ENCODE peak calls at places on chromosomes 13 and 19, in nine cellular contexts. I is activated CD8-positive, alpha-beta memory T cell treated with anti-CD3 and anti-CD28 coated beads for 48 hours; K is hypothalamus; F is type B pancreatic cell; A is kidney; R is A549; Z is SW 1271; H is coronary artery; E is fibroblast of lung. L is an unnamed sample.
A peak's percentile ranks its signal among the peaks of the same experiment; 100 is the strongest.

GRCh38 chr13:105914637-105915036 is 620.8 kb downstream of the EFNB2 start:
- DNase-seq in A (no peak), Z (no peak), K (no peak), I (no peak), F (no peak), E (peak; percentile 84), H (no peak), R (no peak), L (no peak)

GRCh38 chr19:44374789-44375188 is 18.3 kb upstream of the ZNF112 start:
- DNase-seq in E (no peak), I (no peak), F (no peak), R (no peak), Z (no peak), K (no peak), H (no peak), A (no peak), L (no peak)

GRCh38 chr13:94419304-94419943 is 60.1 kb downstream of the DCT start:
- DNase-seq in K (no peak), I (no peak), Z (no peak), R (no peak), A (no peak), E (peak; percentile 75), F (no peak), H (no peak), L (peak; percentile 12)

GRCh38 chr19:48543121-48543710 is 8.8 kb upstream of the SULT2B1 start:
- DNase-seq in I (no peak), H (no peak), E (peak; percentile 59), A (peak; percentile 84), R (peak; percentile 69), F (no peak), Z (peak; percentile 42), K (no peak), L (peak; percentile 76)

GRCh38 chr13:75352641-75353327 is 129.2 kb downstream of the TBC1D4 start:
- DNase-seq in A (no peak), Z (no peak), R (no peak), F (no peak), H (no peak), E (peak; percentile 68), K (no peak), I (no peak), L (no peak)

GRCh38 chr13:32997399-32997798 is 18.8 kb upstream of the KL start:
- DNase-seq in A (no peak), I (no peak), R (no peak), F (no peak), K (no peak), H (no peak), E (no peak), Z (no peak), L (no peak)

GRCh38 chr13:99357149-99357596 is 50.0 kb upstream of the GPR183 start:
- DNase-seq in K (no peak), R (no peak), A (no peak), Z (no peak), H (no peak), F (no peak), I (no peak), E (peak; percentile 89), L (no peak)

GRCh38 chr19:40356681-40357595 is 8.4 kb downstream of the PLD3 start:
- DNase-seq in E (no peak), F (no peak), A (no peak), K (no peak), H (no peak), I (no peak), Z (no peak), R (no peak), L (no peak)

GRCh38 chr19:56839665-56840451 is 668 bp downstream of the PEG3 start:
- DNase-seq in Z (no peak), A (peak; percentile 98), H (peak; percentile 98), I (no peak), E (peak; percentile 18), F (no peak), K (peak; percentile 96), R (no peak), L (no peak)

GRCh38 chr13:114110091-114110829 is 22.2 kb downstream of the RASA3 start:
- DNase-seq in A (peak; percentile 81), H (no peak), E (no peak), I (no peak), R (no peak), F (no peak), K (no peak), Z (no peak), L (peak; percentile 93)

GRCh38 chr13:95603887-95604533 is 40.5 kb downstream of the DZIP1 start:
- DNase-seq in A (peak; percentile 94), H (no peak), Z (no peak), K (no peak), I (no peak), R (peak; percentile 40), F (no peak), E (peak; percentile 80), L (no peak)

GRCh38 chr19:4077011-4077382 is 10.3 kb upstream of the ZBTB7A start:
- DNase-seq in A (no peak), H (no peak), F (no peak), K (no peak), I (no peak), Z (no peak), R (no peak), E (no peak), L (no peak)

GRCh38 chr13:23470706-23471610 is 37.5 kb upstream of the SACS start:
- DNase-seq in F (no peak), A (no peak), I (no peak), R (no peak), E (no peak), H (no peak), K (no peak), Z (no peak), L (no peak)

GRCh38 chr13:54091884-54092283 is 1063.3 kb downstream of the OLFM4 start:
- DNase-seq in E (no peak), A (peak; percentile 16), Z (no peak), K (no peak), R (no peak), H (no peak), F (no peak), I (no peak), L (no peak)

GRCh38 chr19:44986389-44986788 is 14.9 kb upstream of the RELB start:
- DNase-seq in E (no peak), Z (no peak), H (no peak), R (no peak), I (no peak), F (no peak), A (no peak), K (no peak), L (no peak)

GRCh38 chr13:63696055-63696454 is 2280.4 kb upstream of the PCDH20 start:
- DNase-seq in F (no peak), E (peak; percentile 65), Z (no peak), R (no peak), K (no peak), I (no peak), A (no peak), H (no peak), L (no peak)

GRCh38 chr13:98300956-98301641 is 124.0 kb upstream of the RNF113B start:
- DNase-seq in Z (no peak), A (no peak), F (no peak), R (no peak), I (no peak), E (peak; percentile 91), H (no peak), K (no peak), L (no peak)

GRCh38 chr19:756232-756631 is 5.3 kb downstream of the MISP start:
- DNase-seq in I (no peak), E (peak; percentile 66), R (peak; percentile 54), K (no peak), H (no peak), A (no peak), F (no peak), Z (no peak), L (peak; percentile 22)